ENCODE peak calls at places on chromosomes 2 and 18, in ten cellular contexts. M is Peyer's patch, A is MM.1S, T is tibial nerve, Z is Panc1, Q is RWPE1, O is OCI-LY7, D is endothelial cell, P is GM06990, W is foreskin fibroblast. J is an unnamed sample.

GRCh38 chr18:24108621-24109020 is 30.2 kb upstream of the CABYR start:
- DNase-seq in W (no peak), M (no peak), T (no peak), D (no peak), P (no peak), Q (no peak), Z (no peak), O (no peak), A (no peak), J (no peak)

GRCh38 chr2:235054919-235055318 is 103.1 kb downstream of the SH3BP4 start:
- DNase-seq in O (no peak), Q (no peak), D (no peak), M (no peak), Z (no peak), T (no peak), W (no peak), A (no peak), P (no peak), J (no peak)

GRCh38 chr2:46749042-46749461 is 166.6 kb downstream of the MCFD2 start:
- DNase-seq in W (peak), T (no peak), Z (peak), Q (peak), P (no peak), O (no peak), A (no peak), D (no peak), M (no peak), J (no peak)

GRCh38 chr18:55503167-55503820 is 84.7 kb downstream of the TCF4 start:
- DNase-seq in T (no peak), A (no peak), Q (no peak), W (no peak), M (no peak), O (no peak), P (no peak), D (no peak), Z (no peak), J (no peak)

GRCh38 chr2:122805346-122805745 is 1049.9 kb downstream of the TSN start:
- DNase-seq in Q (no peak), D (no peak), P (no peak), A (no peak), O (no peak), W (no peak), M (no peak), Z (no peak), T (no peak), J (no peak)

GRCh38 chr2:220104871-220105351 is 477.5 kb downstream of the SLC4A3 start:
- DNase-seq in M (no peak), O (no peak), D (peak), P (no peak), T (no peak), Q (peak), W (peak), Z (no peak), A (no peak), J (no peak)

GRCh38 chr18:75124967-75125358 is 84.0 kb downstream of the PTGR3 start:
- DNase-seq in O (no peak), M (no peak), W (no peak), Q (no peak), P (no peak), A (no peak), Z (no peak), T (no peak), D (no peak), J (no peak)

GRCh38 chr18:75109819-75110218 is 99.1 kb downstream of the PTGR3 start:
- DNase-seq in W (no peak), T (no peak), P (no peak), O (no peak), Z (no peak), Q (no peak), D (no peak), A (no peak), M (no peak), J (no peak)

GRCh38 chr2:196330645-196331044 is 159.3 kb upstream of the STK17B start:
- DNase-seq in T (no peak), A (no peak), W (no peak), Z (no peak), Q (no peak), O (no peak), P (no peak), D (no peak), M (no peak), J (no peak)

GRCh38 chr2:85680707-85681353 is 12.8 kb upstream of the SFTPB start:
- DNase-seq in P (no peak), Q (peak), A (no peak), W (no peak), T (no peak), Z (no peak), O (no peak), M (no peak), D (no peak), J (no peak)

DNA sequence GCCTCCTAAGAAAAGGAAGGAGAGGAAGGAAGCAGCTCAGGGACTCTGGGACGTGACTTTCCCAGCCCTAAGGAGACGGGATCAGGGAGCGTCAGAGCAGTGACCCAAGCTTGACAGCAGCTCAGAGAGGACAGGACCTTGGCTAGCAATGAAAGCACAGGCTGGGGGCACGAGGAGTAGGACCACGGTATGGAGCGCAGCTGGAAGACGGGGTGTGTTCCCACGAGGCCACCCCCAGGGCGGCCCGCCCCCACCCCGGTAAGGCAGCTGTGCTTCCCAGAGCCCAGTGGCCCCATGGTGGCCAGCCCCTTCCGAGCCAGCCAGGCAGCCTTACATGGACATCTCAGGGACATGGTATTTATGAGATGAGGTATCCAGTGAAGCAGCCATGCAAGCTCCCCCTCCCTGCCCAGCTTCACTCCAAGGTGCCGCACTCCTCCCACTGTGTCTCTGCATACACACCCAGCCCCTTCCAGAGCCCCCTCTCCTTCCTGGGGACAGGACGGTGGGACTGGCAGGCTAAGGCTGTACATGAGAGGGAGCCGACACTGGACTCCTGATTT is 45.8 kb downstream of the TNS1 start:
- DNase-seq in O (no peak), Q (no peak), Z (no peak), W (no peak), D (no peak), M (peak), P (no peak), A (no peak), T (no peak), J (no peak)
- TF ChIP-seq CTCF in O (no peak), Q (no peak), Z (no peak), W (no peak), D (no peak), M (no peak), P (no peak), A (no peak), T (no peak), J (no peak)

DNA sequence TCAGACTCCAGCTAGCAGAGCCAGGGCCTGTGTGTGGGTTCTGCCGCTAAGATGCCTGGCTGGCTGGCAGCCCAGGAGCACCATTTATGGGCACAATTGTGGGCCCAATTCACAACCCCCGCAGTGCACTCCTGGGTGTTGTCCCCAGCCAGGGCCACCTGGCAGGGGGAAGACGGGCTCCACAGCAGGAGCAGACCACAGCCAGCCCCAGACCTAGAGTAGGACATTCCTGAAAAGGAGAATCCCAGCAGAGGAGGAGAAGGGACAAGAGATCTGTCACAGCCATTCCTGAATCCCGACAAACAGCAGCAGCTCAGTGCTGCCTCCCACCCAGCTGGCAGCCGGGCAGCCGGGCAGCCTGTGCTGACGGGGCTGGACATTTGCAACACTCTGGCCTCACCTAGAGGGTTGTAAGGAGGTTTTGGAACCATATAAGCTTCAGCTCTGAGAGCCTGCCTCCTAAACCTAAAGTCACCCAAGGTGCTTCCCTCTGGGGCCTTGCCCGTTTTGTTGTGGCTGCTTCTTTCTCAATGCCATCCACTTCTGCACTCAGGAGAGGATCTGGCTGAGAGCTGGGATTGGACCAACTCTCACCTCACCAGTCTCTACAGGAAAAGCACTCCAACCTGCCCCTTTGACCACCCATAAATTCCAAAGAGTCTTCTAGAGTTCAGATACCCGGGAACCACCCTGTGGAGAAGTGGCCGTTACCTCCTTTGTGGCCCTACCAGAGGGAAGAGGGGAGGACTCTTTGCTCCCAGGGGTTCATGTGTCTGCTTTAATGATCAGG is 4.1 kb upstream of the TMEM177 start:
- DNase-seq in O (no peak), Z (no peak), A (no peak), D (no peak), P (no peak), T (no peak), M (no peak), W (no peak), Q (no peak), J (no peak)
- TF ChIP-seq CTCF in O (no peak), Z (no peak), A (no peak), D (no peak), P (no peak), T (no peak), M (no peak), W (no peak), Q (no peak), J (no peak)

GRCh38 chr2:126797622-126798275 is 100.9 kb upstream of the TEX51 start:
- DNase-seq in M (no peak), Z (no peak), A (no peak), D (no peak), P (no peak), T (no peak), Q (no peak), W (no peak), O (no peak), J (no peak)
- TF ChIP-seq CTCF in M (no peak), Z (no peak), A (no peak), D (no peak), P (no peak), T (no peak), Q (no peak), W (no peak), O (no peak), J (no peak)

GRCh38 chr18:50662177-50662576 is 102.3 kb downstream of the MAPK4 start:
- DNase-seq in O (peak), T (no peak), W (peak), M (no peak), Q (no peak), A (peak), D (no peak), Z (no peak), P (no peak), J (peak)
- TF ChIP-seq CTCF in O (peak), T (no peak), W (no peak), M (peak), Q (no peak), A (peak), D (peak), Z (peak), P (peak), J (no peak)

DNA sequence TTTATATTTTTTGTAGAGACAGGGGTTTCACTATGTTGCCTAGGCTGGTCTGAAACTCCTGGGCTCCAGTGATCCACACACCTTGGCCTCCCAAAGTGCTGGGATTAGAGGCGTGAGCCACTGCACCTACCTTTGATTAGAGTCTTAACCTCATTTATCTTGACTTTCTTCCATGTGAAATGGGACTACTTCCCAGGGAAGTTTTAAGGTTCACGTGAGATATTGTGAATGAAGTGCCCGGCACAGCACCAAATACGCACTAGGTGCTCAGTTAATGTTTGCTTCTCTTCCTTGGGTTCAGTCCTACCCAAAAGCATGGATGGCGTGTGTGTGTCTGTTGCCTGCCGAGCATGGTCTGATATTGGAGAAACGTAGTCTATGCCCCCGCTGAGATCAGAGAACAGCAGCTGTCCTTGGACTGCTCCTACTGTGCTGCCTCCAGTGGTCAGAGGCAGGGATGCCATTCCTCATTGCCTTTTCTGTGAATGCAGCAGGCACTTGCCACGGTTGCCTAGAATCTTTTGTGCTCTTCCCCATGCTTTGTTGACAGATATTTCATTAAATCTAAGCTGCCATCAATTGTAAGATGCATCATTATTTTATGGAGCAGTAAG is 12.3 kb upstream of the TFCP2L1 start:
- DNase-seq in W (peak), Z (peak), A (no peak), M (no peak), Q (peak), D (peak), T (no peak), O (no peak), P (no peak), J (no peak)
- TF ChIP-seq CTCF in W (peak), Z (peak), A (peak), M (peak), Q (peak), D (peak), T (peak), O (peak), P (peak), J (peak)

GRCh38 chr18:68919900-68920299 is 122.0 kb downstream of the CCDC102B start:
- DNase-seq in T (no peak), M (no peak), P (no peak), A (no peak), D (no peak), O (no peak), Z (no peak), Q (no peak), W (no peak), J (no peak)

GRCh38 chr18:68928762-68929675 is 131.1 kb downstream of the CCDC102B start:
- DNase-seq in Q (no peak), A (no peak), P (no peak), M (no peak), O (no peak), D (no peak), T (no peak), W (no peak), Z (no peak), J (no peak)

GRCh38 chr18:68922392-68922791 is 124.5 kb downstream of the CCDC102B start:
- DNase-seq in O (no peak), M (no peak), Q (peak), A (no peak), D (no peak), W (no peak), Z (no peak), P (no peak), T (no peak), J (no peak)

DNA sequence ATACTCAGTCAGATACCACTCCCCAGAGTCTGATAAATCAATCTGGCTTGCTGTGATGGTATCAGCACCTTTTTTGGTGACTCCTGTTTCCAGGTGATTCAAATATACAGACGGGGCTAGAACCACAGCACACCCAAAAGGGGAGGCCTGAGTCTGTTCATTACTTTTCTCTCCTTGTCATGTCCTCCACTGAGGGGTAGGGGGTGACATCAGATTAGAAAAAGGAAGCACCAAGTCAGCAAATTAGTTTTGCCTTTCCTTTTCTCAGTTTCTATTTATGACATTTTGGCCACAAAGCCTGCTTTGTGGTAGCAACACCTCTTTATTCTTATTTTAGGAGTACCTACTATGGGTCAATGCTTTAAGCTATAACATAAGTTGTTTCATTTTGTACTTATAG is 127.4 kb downstream of the CCDC102B start:
- DNase-seq in Q (no peak), M (no peak), O (no peak), Z (peak), A (peak), D (no peak), T (no peak), P (no peak), W (no peak), J (no peak)
- TF ChIP-seq CTCF in Q (no peak), M (no peak), O (no peak), Z (no peak), A (peak), D (no peak), T (peak), P (peak), W (peak), J (peak)

GRCh38 chr18:26386002-26386401 is 159.8 kb downstream of the TAF4B start:
- DNase-seq in W (peak), M (no peak), T (peak), A (no peak), D (no peak), Q (no peak), Z (no peak), P (no peak), O (no peak), J (no peak)

GRCh38 chr18:26386421-26386820 is 160.2 kb downstream of the TAF4B start:
- DNase-seq in D (no peak), W (peak), M (no peak), P (no peak), Z (no peak), A (no peak), Q (no peak), O (no peak), T (no peak), J (no peak)

DNA sequence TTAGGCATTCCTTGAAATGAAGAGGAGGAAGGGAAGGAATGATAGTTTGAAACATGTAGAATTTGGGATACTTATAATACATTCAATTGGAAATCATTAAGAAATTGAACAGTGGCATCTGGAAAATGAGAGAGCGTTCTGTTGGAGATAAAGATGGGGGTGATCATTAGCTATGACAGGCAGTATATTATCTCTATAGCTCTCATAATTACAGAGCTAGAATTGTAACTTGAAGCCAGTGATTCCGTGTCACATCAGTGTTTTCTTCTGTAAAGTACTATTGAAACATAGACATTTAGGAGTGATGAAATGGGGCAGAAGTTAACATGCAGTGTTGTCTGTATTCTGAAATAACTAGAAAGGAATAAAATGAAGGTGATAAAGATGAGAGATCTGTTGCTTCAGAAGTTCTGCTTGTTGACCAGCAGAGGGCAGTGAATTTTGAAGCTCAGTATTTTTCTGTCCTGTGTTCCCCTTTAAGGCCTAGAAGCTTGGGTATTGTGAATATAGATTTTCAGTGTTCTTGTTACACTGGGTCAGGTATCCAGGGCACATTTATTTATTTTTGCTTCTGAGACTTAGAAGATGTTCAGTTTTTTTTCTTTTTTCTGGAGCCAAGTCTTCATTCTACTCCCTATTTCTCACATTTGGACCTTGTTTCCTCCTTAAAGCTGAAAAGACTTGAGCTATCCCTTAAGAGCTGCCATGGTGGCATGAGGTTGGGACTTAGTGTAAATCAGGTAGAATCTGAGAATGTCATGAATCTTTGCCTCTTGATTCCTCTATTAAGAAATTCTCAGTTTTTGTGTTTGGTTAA is 157.4 kb downstream of the TAF4B start:
- DNase-seq in P (no peak), T (no peak), M (no peak), Z (peak), A (peak), W (peak), D (peak), Q (peak), O (peak), J (peak)
- TF ChIP-seq CTCF in P (peak), T (peak), M (peak), Z (peak), A (peak), W (peak), D (peak), Q (peak), O (peak), J (peak)

DNA sequence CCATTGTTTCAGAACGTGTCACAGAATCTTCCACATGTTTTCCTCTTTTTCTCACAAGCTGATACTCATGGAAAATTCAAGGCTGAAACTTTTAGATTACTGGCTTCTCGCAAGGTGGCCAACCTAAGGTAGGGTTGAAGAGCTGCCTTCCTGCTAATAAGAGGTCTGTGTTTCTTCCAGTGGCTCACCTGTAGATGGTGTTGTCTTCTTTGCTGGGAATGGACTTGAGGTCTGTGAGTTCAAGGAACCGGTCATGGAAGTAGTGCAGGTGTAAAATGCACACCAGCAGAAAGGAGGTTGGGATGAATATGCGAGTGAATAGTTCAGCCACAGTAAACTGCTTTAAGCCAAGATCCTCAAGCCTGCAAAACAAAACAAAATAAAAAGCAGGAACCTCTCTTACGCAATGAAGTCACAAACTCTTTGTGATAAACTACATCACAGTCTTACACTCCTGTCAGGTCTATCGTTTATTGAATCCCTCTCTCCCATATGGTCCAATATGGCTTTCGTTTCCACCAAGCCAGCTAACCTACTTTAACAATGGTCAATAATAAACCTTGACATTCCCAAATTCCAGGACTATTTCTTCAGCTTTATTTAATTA is 258.9 kb downstream of the NAPG start:
- DNase-seq in T (no peak), D (no peak), Q (no peak), A (no peak), W (no peak), O (peak), P (no peak), M (no peak), Z (no peak), J (no peak)
- TF ChIP-seq CTCF in T (no peak), D (no peak), Q (no peak), A (no peak), W (no peak), O (peak), P (peak), M (no peak), Z (no peak), J (no peak)

J was measured in GM13976.